ENCODE peak calls at places on chromosomes 4 and X, in six cellular contexts. One of them, this sample, is unnamed.

GRCh38 chrX:107736781-107737531 is 38.6 kb downstream of the TSC22D3 start:
- DNase-seq in lower lobe of right lung: no peak
- DNase-seq in heart left ventricle: no peak
- DNase-seq in astrocyte: no peak
- DNase-seq in right lobe of liver: peak; percentile 82
- DNase-seq in cardiac muscle cell: no peak
- DNase-seq in this sample: no peak

GRCh38 chrX:10726647-10727046 is 106.3 kb upstream of the MID1 start:
- DNase-seq in lower lobe of right lung: no peak
- DNase-seq in heart left ventricle: no peak
- DNase-seq in astrocyte: peak; percentile 94
- DNase-seq in right lobe of liver: no peak
- DNase-seq in cardiac muscle cell: peak; percentile 75
- DNase-seq in this sample: no peak

GRCh38 chr4:168264903-168265302 is 53.6 kb downstream of the DDX60 start:
- DNase-seq in lower lobe of right lung: no peak
- DNase-seq in heart left ventricle: peak; percentile 79
- DNase-seq in astrocyte: no peak
- DNase-seq in right lobe of liver: no peak
- DNase-seq in cardiac muscle cell: no peak
- DNase-seq in this sample: no peak

GRCh38 chr4:126757219-126757618 is 875.5 kb upstream of the INTU start:
- DNase-seq in lower lobe of right lung: no peak
- DNase-seq in heart left ventricle: no peak
- DNase-seq in astrocyte: peak; percentile 73
- DNase-seq in right lobe of liver: no peak
- DNase-seq in cardiac muscle cell: peak; percentile 47
- DNase-seq in this sample: no peak

GRCh38 chr4:68129793-68130192 is at the start of gene TMPRSS11F:
- DNase-seq in lower lobe of right lung: no peak
- DNase-seq in heart left ventricle: no peak
- DNase-seq in astrocyte: no peak
- DNase-seq in right lobe of liver: no peak
- DNase-seq in cardiac muscle cell: no peak
- DNase-seq in this sample: no peak

GRCh38 chr4:116180056-116180690 is 905.2 kb downstream of the TRAM1L1 start:
- DNase-seq in lower lobe of right lung: no peak
- DNase-seq in heart left ventricle: no peak
- DNase-seq in astrocyte: no peak
- DNase-seq in right lobe of liver: no peak
- DNase-seq in cardiac muscle cell: peak; percentile 5
- DNase-seq in this sample: no peak

GRCh38 chr4:25569726-25570125 is 85.9 kb upstream of the SLC34A2 start:
- DNase-seq in lower lobe of right lung: no peak
- DNase-seq in heart left ventricle: no peak
- DNase-seq in astrocyte: no peak
- DNase-seq in right lobe of liver: no peak
- DNase-seq in cardiac muscle cell: no peak
- DNase-seq in this sample: no peak

GRCh38 chr4:3444351-3445110 is 2.8 kb downstream of the HGFAC start:
- DNase-seq in lower lobe of right lung: no peak
- DNase-seq in heart left ventricle: no peak
- DNase-seq in astrocyte: no peak
- DNase-seq in right lobe of liver: no peak
- DNase-seq in cardiac muscle cell: no peak
- DNase-seq in this sample: no peak

GRCh38 chrX:55451125-55451524 is 802 bp upstream of the MAGEH1 start:
- DNase-seq in lower lobe of right lung: no peak
- DNase-seq in heart left ventricle: no peak
- DNase-seq in astrocyte: no peak
- DNase-seq in right lobe of liver: no peak
- DNase-seq in cardiac muscle cell: peak; percentile 0
- DNase-seq in this sample: no peak

GRCh38 chr4:147730333-147730732 is 1.6 kb upstream of the ARHGAP10 start:
- DNase-seq in lower lobe of right lung: no peak
- DNase-seq in heart left ventricle: no peak
- DNase-seq in astrocyte: no peak
- DNase-seq in right lobe of liver: no peak
- DNase-seq in cardiac muscle cell: no peak
- DNase-seq in this sample: no peak

GRCh38 chr4:70741872-70742271 is 20.1 kb downstream of the RUFY3 start:
- DNase-seq in lower lobe of right lung: no peak
- DNase-seq in heart left ventricle: no peak
- DNase-seq in astrocyte: peak; percentile 49
- DNase-seq in right lobe of liver: no peak
- DNase-seq in cardiac muscle cell: peak; percentile 51
- DNase-seq in this sample: no peak

GRCh38 chr4:81470456-81471327 is 1.0 kb downstream of the RASGEF1B start:
- DNase-seq in lower lobe of right lung: peak; percentile 80
- DNase-seq in heart left ventricle: peak; percentile 46
- DNase-seq in astrocyte: no peak
- DNase-seq in right lobe of liver: peak; percentile 62
- DNase-seq in cardiac muscle cell: peak; percentile 58
- DNase-seq in this sample: no peak

GRCh38 chr4:112519689-112520597 is 4.0 kb upstream of the NEUROG2 start:
- DNase-seq in lower lobe of right lung: no peak
- DNase-seq in heart left ventricle: no peak
- DNase-seq in astrocyte: no peak
- DNase-seq in right lobe of liver: no peak
- DNase-seq in cardiac muscle cell: no peak
- DNase-seq in this sample: no peak

GRCh38 chrX:136262812-136263315 is 11.7 kb upstream of the MAP7D3 start:
- DNase-seq in lower lobe of right lung: no peak
- DNase-seq in heart left ventricle: no peak
- DNase-seq in astrocyte: no peak
- DNase-seq in right lobe of liver: no peak
- DNase-seq in cardiac muscle cell: peak; percentile 4
- DNase-seq in this sample: no peak

GRCh38 chr4:133474511-133474910 is 325.4 kb downstream of the PCDH10 start:
- DNase-seq in lower lobe of right lung: no peak
- DNase-seq in heart left ventricle: no peak
- DNase-seq in astrocyte: no peak
- DNase-seq in right lobe of liver: no peak
- DNase-seq in cardiac muscle cell: no peak
- DNase-seq in this sample: no peak

GRCh38 chr4:106270708-106271107 is 45.3 kb downstream of the TBCK start:
- DNase-seq in lower lobe of right lung: no peak
- DNase-seq in heart left ventricle: no peak
- DNase-seq in astrocyte: no peak
- DNase-seq in right lobe of liver: no peak
- DNase-seq in cardiac muscle cell: no peak
- DNase-seq in this sample: no peak

GRCh38 chr4:71609159-71609558 is 174.7 kb downstream of the GC start:
- DNase-seq in lower lobe of right lung: no peak
- DNase-seq in heart left ventricle: no peak
- DNase-seq in astrocyte: no peak
- DNase-seq in right lobe of liver: no peak
- DNase-seq in cardiac muscle cell: peak; percentile 17
- DNase-seq in this sample: no peak

GRCh38 chr4:37936889-37937498 is 23.2 kb upstream of the PTTG2 start:
- DNase-seq in lower lobe of right lung: no peak
- DNase-seq in heart left ventricle: peak; percentile 88
- DNase-seq in astrocyte: no peak
- DNase-seq in right lobe of liver: peak; percentile 87
- DNase-seq in cardiac muscle cell: peak; percentile 6
- DNase-seq in this sample: no peak

GRCh38 chrX:150018931-150019331 is 80.6 kb upstream of the EOLA2 start:
- DNase-seq in lower lobe of right lung: no peak
- DNase-seq in heart left ventricle: no peak
- DNase-seq in astrocyte: peak; percentile 39
- DNase-seq in right lobe of liver: no peak
- DNase-seq in cardiac muscle cell: peak; percentile 43
- DNase-seq in this sample: no peak

GRCh38 chrX:9464435-9465371 is at the start of gene TBL1X:
- DNase-seq in lower lobe of right lung: peak; percentile 58
- DNase-seq in heart left ventricle: peak; percentile 69
- DNase-seq in astrocyte: no peak
- DNase-seq in right lobe of liver: peak; percentile 85
- DNase-seq in cardiac muscle cell: peak; percentile 58
- DNase-seq in this sample: no peak

GRCh38 chr4:38512840-38513239 is 151.2 kb upstream of the KLF3 start:
- DNase-seq in lower lobe of right lung: no peak
- DNase-seq in heart left ventricle: no peak
- DNase-seq in astrocyte: no peak
- DNase-seq in right lobe of liver: no peak
- DNase-seq in cardiac muscle cell: no peak
- DNase-seq in this sample: no peak

DNA sequence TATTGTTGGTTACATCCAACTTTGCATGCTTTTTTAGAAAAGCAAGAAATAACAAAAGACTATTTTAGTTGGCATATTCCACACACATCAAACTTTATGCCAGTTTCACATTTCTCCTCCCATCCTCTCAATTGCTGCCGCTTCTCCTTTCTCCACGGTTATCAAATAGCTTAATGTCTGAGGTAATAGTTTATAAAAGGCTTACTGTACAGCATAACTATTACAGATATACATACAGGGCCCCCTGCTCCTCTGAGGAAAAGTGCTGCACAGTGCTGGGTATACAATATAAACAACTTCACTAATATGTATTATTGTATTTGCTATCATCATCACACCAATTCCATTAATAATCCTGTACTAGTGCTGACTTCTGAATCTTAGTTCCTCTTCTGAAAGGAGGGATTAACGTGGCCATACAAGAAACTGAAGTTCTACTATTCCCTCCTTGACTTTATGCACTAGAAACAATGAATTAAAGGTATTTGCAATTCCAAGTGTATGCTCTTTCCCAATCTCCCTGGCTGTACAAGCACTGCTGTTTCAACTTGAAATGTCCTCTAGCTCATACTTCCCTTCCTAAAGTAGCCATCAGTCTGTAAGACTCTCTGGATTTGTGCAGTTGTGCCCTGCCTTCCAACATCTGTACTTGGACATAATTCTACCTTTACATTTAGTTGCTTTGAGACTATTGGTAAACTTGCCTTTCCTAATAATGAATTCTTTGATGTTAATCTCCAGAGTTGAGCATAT is 2.5 kb downstream of the CCNI start:
- DNase-seq in lower lobe of right lung: no peak
- DNase-seq in heart left ventricle: no peak
- DNase-seq in astrocyte: no peak
- DNase-seq in right lobe of liver: no peak
- DNase-seq in cardiac muscle cell: peak; percentile 59
- DNase-seq in this sample: no peak
- H3K4me3 ChIP-seq in lower lobe of right lung: peak overlapping the region; percentile 70
- H3K4me3 ChIP-seq in heart left ventricle: peak overlapping the region; percentile 91
- H3K4me3 ChIP-seq in astrocyte: peak overlapping the region; percentile 79
- H3K4me3 ChIP-seq in right lobe of liver: no peak overlapping the region
- H3K4me3 ChIP-seq in cardiac muscle cell: peak overlapping the region; percentile 91
- H3K4me3 ChIP-seq in this sample: peak overlapping the region; percentile 51

GRCh38 chrX:39905946-39906345 is 191.8 kb downstream of the BCOR start:
- DNase-seq in lower lobe of right lung: no peak
- DNase-seq in heart left ventricle: no peak
- DNase-seq in astrocyte: no peak
- DNase-seq in right lobe of liver: no peak
- DNase-seq in cardiac muscle cell: no peak
- DNase-seq in this sample: no peak
- H3K4me3 ChIP-seq in lower lobe of right lung: no peak overlapping the region
- H3K4me3 ChIP-seq in heart left ventricle: no peak overlapping the region
- H3K4me3 ChIP-seq in astrocyte: no peak overlapping the region
- H3K4me3 ChIP-seq in right lobe of liver: no peak overlapping the region
- H3K4me3 ChIP-seq in cardiac muscle cell: no peak overlapping the region
- H3K4me3 ChIP-seq in this sample: no peak overlapping the region

GRCh38 chrX:23344208-23344903 is 9.7 kb downstream of the PTCHD1 start:
- DNase-seq in lower lobe of right lung: no peak
- DNase-seq in heart left ventricle: no peak
- DNase-seq in astrocyte: no peak
- DNase-seq in right lobe of liver: no peak
- DNase-seq in cardiac muscle cell: no peak
- DNase-seq in this sample: no peak
- H3K4me3 ChIP-seq in lower lobe of right lung: no peak overlapping the region
- H3K4me3 ChIP-seq in heart left ventricle: no peak overlapping the region
- H3K4me3 ChIP-seq in astrocyte: no peak overlapping the region
- H3K4me3 ChIP-seq in right lobe of liver: no peak overlapping the region
- H3K4me3 ChIP-seq in cardiac muscle cell: no peak overlapping the region
- H3K4me3 ChIP-seq in this sample: no peak overlapping the region

DNA sequence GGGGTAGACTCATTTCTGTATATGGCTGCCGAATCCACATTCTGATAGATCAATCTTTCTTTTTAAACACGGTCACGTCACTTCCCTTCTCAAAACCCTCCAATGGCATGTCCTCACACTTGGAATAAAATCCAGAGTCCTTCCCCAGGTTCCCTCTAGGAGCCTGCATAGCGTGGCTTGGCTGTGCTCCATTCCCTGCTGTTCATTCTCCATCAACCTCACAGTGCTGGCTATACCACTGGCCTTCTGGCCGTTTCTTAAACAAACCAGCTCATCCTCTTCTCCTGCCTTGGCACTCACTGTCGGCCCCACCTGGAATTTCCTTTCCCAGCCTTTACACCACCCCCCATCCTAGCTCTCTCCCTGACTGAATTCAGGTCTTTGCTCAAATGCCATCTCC is 77.1 kb downstream of the RBM47 start:
- DNase-seq in lower lobe of right lung: no peak
- DNase-seq in heart left ventricle: no peak
- DNase-seq in astrocyte: peak; percentile 69
- DNase-seq in right lobe of liver: no peak
- DNase-seq in cardiac muscle cell: peak; percentile 33
- DNase-seq in this sample: no peak
- H3K4me3 ChIP-seq in lower lobe of right lung: no peak overlapping the region
- H3K4me3 ChIP-seq in heart left ventricle: no peak overlapping the region
- H3K4me3 ChIP-seq in astrocyte: no peak overlapping the region
- H3K4me3 ChIP-seq in right lobe of liver: no peak overlapping the region
- H3K4me3 ChIP-seq in cardiac muscle cell: no peak overlapping the region
- H3K4me3 ChIP-seq in this sample: no peak overlapping the region

GRCh38 chr4:102061133-102061532 is 270.6 kb downstream of the BANK1 start:
- DNase-seq in lower lobe of right lung: no peak
- DNase-seq in heart left ventricle: no peak
- DNase-seq in astrocyte: no peak
- DNase-seq in right lobe of liver: no peak
- DNase-seq in cardiac muscle cell: no peak
- DNase-seq in this sample: no peak
- H3K4me3 ChIP-seq in lower lobe of right lung: no peak overlapping the region
- H3K4me3 ChIP-seq in heart left ventricle: no peak overlapping the region
- H3K4me3 ChIP-seq in astrocyte: no peak overlapping the region
- H3K4me3 ChIP-seq in right lobe of liver: no peak overlapping the region
- H3K4me3 ChIP-seq in cardiac muscle cell: no peak overlapping the region
- H3K4me3 ChIP-seq in this sample: no peak overlapping the region

GRCh38 chr4:7719354-7720174 is 220.1 kb downstream of the AFAP1 start:
- DNase-seq in lower lobe of right lung: peak; percentile 62
- DNase-seq in heart left ventricle: peak; percentile 64
- DNase-seq in astrocyte: no peak
- DNase-seq in right lobe of liver: peak; percentile 71
- DNase-seq in cardiac muscle cell: peak; percentile 47
- DNase-seq in this sample: no peak

GRCh38 chr4:7721984-7722551 is 217.6 kb downstream of the AFAP1 start:
- DNase-seq in lower lobe of right lung: no peak
- DNase-seq in heart left ventricle: no peak
- DNase-seq in astrocyte: no peak
- DNase-seq in right lobe of liver: no peak
- DNase-seq in cardiac muscle cell: peak; percentile 37
- DNase-seq in this sample: no peak

GRCh38 chr4:7725951-7726350 is 213.7 kb downstream of the AFAP1 start:
- DNase-seq in lower lobe of right lung: no peak
- DNase-seq in heart left ventricle: no peak
- DNase-seq in astrocyte: no peak
- DNase-seq in right lobe of liver: no peak
- DNase-seq in cardiac muscle cell: no peak
- DNase-seq in this sample: no peak

GRCh38 chr4:7723625-7724024 is 216.0 kb downstream of the AFAP1 start:
- DNase-seq in lower lobe of right lung: no peak
- DNase-seq in heart left ventricle: no peak
- DNase-seq in astrocyte: no peak
- DNase-seq in right lobe of liver: no peak
- DNase-seq in cardiac muscle cell: no peak
- DNase-seq in this sample: no peak

GRCh38 chr4:7722716-7723115 is 216.9 kb downstream of the AFAP1 start:
- DNase-seq in lower lobe of right lung: no peak
- DNase-seq in heart left ventricle: no peak
- DNase-seq in astrocyte: no peak
- DNase-seq in right lobe of liver: no peak
- DNase-seq in cardiac muscle cell: no peak
- DNase-seq in this sample: no peak
- H3K4me3 ChIP-seq in lower lobe of right lung: no peak overlapping the region
- H3K4me3 ChIP-seq in heart left ventricle: no peak overlapping the region
- H3K4me3 ChIP-seq in astrocyte: no peak overlapping the region
- H3K4me3 ChIP-seq in right lobe of liver: no peak overlapping the region
- H3K4me3 ChIP-seq in cardiac muscle cell: no peak overlapping the region
- H3K4me3 ChIP-seq in this sample: no peak overlapping the region

This sample was measured in RWPE2.